ENCODE peak calls at places on chromosomes 5 and 9, in five cellular contexts. One of them, this sample, is unnamed.

GRCh38 chr5:115575167-115576070 is 26.9 kb downstream of the TICAM2 start:
- DNase-seq in aorta: no peak
- DNase-seq in brain microvascular endothelial cell: peak
- DNase-seq in AG04450: peak
- DNase-seq in A549: no peak
- DNase-seq in this sample: no peak

GRCh38 chr5:57382665-57383064 is 99.9 kb downstream of the ACTBL2 start:
- DNase-seq in aorta: no peak
- DNase-seq in brain microvascular endothelial cell: no peak
- DNase-seq in AG04450: no peak
- DNase-seq in A549: no peak
- DNase-seq in this sample: no peak

GRCh38 chr5:95440825-95441224 is 49.7 kb downstream of the FAM81B start:
- DNase-seq in aorta: no peak
- DNase-seq in brain microvascular endothelial cell: no peak
- DNase-seq in AG04450: no peak
- DNase-seq in A549: no peak
- DNase-seq in this sample: no peak

GRCh38 chr9:83403864-83404263 is 134.3 kb downstream of the FRMD3 start:
- DNase-seq in aorta: no peak
- DNase-seq in brain microvascular endothelial cell: peak
- DNase-seq in AG04450: no peak
- DNase-seq in A549: peak
- DNase-seq in this sample: no peak

GRCh38 chr5:114473541-114473940 is 111.7 kb downstream of the KCNN2 start:
- DNase-seq in aorta: no peak
- DNase-seq in brain microvascular endothelial cell: no peak
- DNase-seq in AG04450: no peak
- DNase-seq in A549: no peak
- DNase-seq in this sample: peak

GRCh38 chr9:134515026-134515821 is 126.4 kb upstream of the COL5A1 start:
- DNase-seq in aorta: no peak
- DNase-seq in brain microvascular endothelial cell: no peak
- DNase-seq in AG04450: no peak
- DNase-seq in A549: no peak
- DNase-seq in this sample: no peak

GRCh38 chr5:55377810-55378209 is 70.0 kb downstream of the MTREX start:
- DNase-seq in aorta: no peak
- DNase-seq in brain microvascular endothelial cell: no peak
- DNase-seq in AG04450: no peak
- DNase-seq in A549: no peak
- DNase-seq in this sample: no peak

GRCh38 chr9:69195681-69196080 is 21.6 kb downstream of the TJP2 start:
- DNase-seq in aorta: no peak
- DNase-seq in brain microvascular endothelial cell: no peak
- DNase-seq in AG04450: no peak
- DNase-seq in A549: no peak
- DNase-seq in this sample: no peak

GRCh38 chr9:114446036-114446435 is 58.3 kb upstream of the AKNA start:
- DNase-seq in aorta: no peak
- DNase-seq in brain microvascular endothelial cell: peak
- DNase-seq in AG04450: no peak
- DNase-seq in A549: no peak
- DNase-seq in this sample: no peak

GRCh38 chr5:91332267-91333044 is 50.7 kb downstream of the ARRDC3 start:
- DNase-seq in aorta: no peak
- DNase-seq in brain microvascular endothelial cell: peak
- DNase-seq in AG04450: no peak
- DNase-seq in A549: peak
- DNase-seq in this sample: no peak

GRCh38 chr9:74555015-74555414 is 57.9 kb downstream of the RORB start:
- DNase-seq in aorta: no peak
- DNase-seq in brain microvascular endothelial cell: no peak
- DNase-seq in AG04450: no peak
- DNase-seq in A549: no peak
- DNase-seq in this sample: no peak

GRCh38 chr9:111804636-111805035 is 9.9 kb upstream of the SHOC1 start:
- DNase-seq in aorta: no peak
- DNase-seq in brain microvascular endothelial cell: no peak
- DNase-seq in AG04450: no peak
- DNase-seq in A549: no peak
- DNase-seq in this sample: no peak

GRCh38 chr5:154479944-154480750 is 2.1 kb upstream of the HAND1 start:
- DNase-seq in aorta: no peak
- DNase-seq in brain microvascular endothelial cell: no peak
- DNase-seq in AG04450: no peak
- DNase-seq in A549: no peak
- DNase-seq in this sample: no peak

GRCh38 chr5:112420111-112420864 is 1.2 kb upstream of the EPB41L4A start:
- DNase-seq in aorta: peak
- DNase-seq in brain microvascular endothelial cell: peak
- DNase-seq in AG04450: no peak
- DNase-seq in A549: peak
- DNase-seq in this sample: peak

GRCh38 chr5:112025729-112026128 is 268.7 kb upstream of the NREP start:
- DNase-seq in aorta: no peak
- DNase-seq in brain microvascular endothelial cell: no peak
- DNase-seq in AG04450: no peak
- DNase-seq in A549: no peak
- DNase-seq in this sample: no peak

GRCh38 chr9:128683340-128684064 is 5.5 kb upstream of the SET start:
- DNase-seq in aorta: peak
- DNase-seq in brain microvascular endothelial cell: no peak
- DNase-seq in AG04450: no peak
- DNase-seq in A549: peak
- DNase-seq in this sample: peak

GRCh38 chr5:124453221-124454032 is 293.0 kb downstream of the ZNF608 start:
- DNase-seq in aorta: no peak
- DNase-seq in brain microvascular endothelial cell: peak
- DNase-seq in AG04450: peak
- DNase-seq in A549: no peak
- DNase-seq in this sample: no peak

GRCh38 chr5:36878421-36879088 is 2.0 kb downstream of the NIPBL start:
- DNase-seq in aorta: peak
- DNase-seq in brain microvascular endothelial cell: no peak
- DNase-seq in AG04450: no peak
- DNase-seq in A549: no peak
- DNase-seq in this sample: no peak

GRCh38 chr9:109886617-109887016 is 106.6 kb downstream of the PALM2AKAP2 start:
- DNase-seq in aorta: no peak
- DNase-seq in brain microvascular endothelial cell: no peak
- DNase-seq in AG04450: no peak
- DNase-seq in A549: no peak
- DNase-seq in this sample: no peak
- H3K27ac ChIP-seq in aorta: no peak
- H3K27ac ChIP-seq in brain microvascular endothelial cell: peak
- H3K27ac ChIP-seq in AG04450: no peak
- H3K27ac ChIP-seq in A549: no peak
- H3K27ac ChIP-seq in this sample: peak

DNA sequence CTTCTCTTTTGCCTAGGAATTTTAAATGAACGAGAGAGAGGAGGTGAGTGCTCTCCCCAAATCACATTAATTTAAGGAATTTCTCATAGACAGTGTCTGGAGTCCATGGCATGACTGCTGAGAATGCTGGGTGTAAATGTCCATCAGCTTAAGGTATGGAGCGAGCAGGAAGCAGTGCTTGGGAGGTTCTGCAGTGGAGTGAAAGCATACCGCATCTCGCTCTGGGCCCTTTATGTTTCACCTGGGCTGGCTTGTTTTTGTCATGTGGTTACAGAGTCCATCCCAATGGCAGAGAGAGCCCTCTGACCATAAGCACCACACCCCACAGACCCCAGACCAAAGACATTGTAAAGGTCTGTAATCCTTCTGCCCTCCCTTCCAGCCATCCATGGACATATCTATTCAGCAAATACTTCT is 20.6 kb upstream of the TNFAIP8 start:
- DNase-seq in aorta: no peak
- DNase-seq in brain microvascular endothelial cell: no peak
- DNase-seq in AG04450: no peak
- DNase-seq in A549: no peak
- DNase-seq in this sample: no peak
- H3K4me3 ChIP-seq in aorta: no peak
- H3K4me3 ChIP-seq in brain microvascular endothelial cell: no peak
- H3K4me3 ChIP-seq in AG04450: no peak
- H3K4me3 ChIP-seq in A549: no peak
- H3K4me3 ChIP-seq in this sample: no peak

GRCh38 chr5:4511996-4512656 is 628.0 kb upstream of the ADAMTS16 start:
- DNase-seq in aorta: no peak
- DNase-seq in brain microvascular endothelial cell: no peak
- DNase-seq in AG04450: no peak
- DNase-seq in A549: peak
- DNase-seq in this sample: peak
- H3K27ac ChIP-seq in aorta: no peak
- H3K27ac ChIP-seq in brain microvascular endothelial cell: no peak
- H3K27ac ChIP-seq in AG04450: no peak
- H3K27ac ChIP-seq in A549: no peak
- H3K27ac ChIP-seq in this sample: no peak

GRCh38 chr9:95486318-95486717 is 30.5 kb downstream of the PTCH1 start:
- DNase-seq in aorta: no peak
- DNase-seq in brain microvascular endothelial cell: no peak
- DNase-seq in AG04450: no peak
- DNase-seq in A549: no peak
- DNase-seq in this sample: no peak

GRCh38 chr9:95484225-95484624 is 32.5 kb downstream of the PTCH1 start:
- DNase-seq in aorta: no peak
- DNase-seq in brain microvascular endothelial cell: no peak
- DNase-seq in AG04450: no peak
- DNase-seq in A549: no peak
- DNase-seq in this sample: no peak

GRCh38 chr9:95494022-95494415 is 22.8 kb downstream of the PTCH1 start:
- DNase-seq in aorta: no peak
- DNase-seq in brain microvascular endothelial cell: no peak
- DNase-seq in AG04450: no peak
- DNase-seq in A549: no peak
- DNase-seq in this sample: no peak

GRCh38 chr9:95491543-95492330 is 25.0 kb downstream of the PTCH1 start:
- DNase-seq in aorta: no peak
- DNase-seq in brain microvascular endothelial cell: no peak
- DNase-seq in AG04450: no peak
- DNase-seq in A549: no peak
- DNase-seq in this sample: no peak

DNA sequence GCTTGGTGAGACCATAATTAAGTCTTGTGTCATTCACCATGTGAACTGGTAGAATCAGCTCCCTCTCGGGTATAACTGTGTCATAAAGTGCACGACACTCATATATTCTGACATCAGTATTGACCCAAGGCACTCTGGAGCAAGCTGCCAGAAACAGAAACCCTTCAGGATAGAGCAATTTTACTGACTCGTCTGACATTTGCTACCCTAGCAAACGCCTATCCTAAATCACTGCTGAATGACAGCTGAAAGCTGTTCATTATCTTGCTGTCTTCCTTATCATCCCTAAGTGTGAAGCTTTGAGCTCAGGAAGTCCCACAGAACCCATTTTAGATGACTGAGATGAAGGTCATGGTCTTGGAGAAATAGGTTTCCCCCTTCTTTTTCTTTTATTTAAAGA is 27.8 kb downstream of the PTCH1 start:
- DNase-seq in aorta: no peak
- DNase-seq in brain microvascular endothelial cell: no peak
- DNase-seq in AG04450: no peak
- DNase-seq in A549: no peak
- DNase-seq in this sample: no peak
- H3K4me3 ChIP-seq in aorta: no peak
- H3K4me3 ChIP-seq in brain microvascular endothelial cell: no peak
- H3K4me3 ChIP-seq in AG04450: no peak
- H3K4me3 ChIP-seq in A549: no peak
- H3K4me3 ChIP-seq in this sample: no peak

This sample was measured in lung.